ENCODE peak calls at places on chromosomes 16 and 17, in four cellular contexts. Y is H1, P is PC-9, X is astrocyte. C is an unnamed sample. For H4K20me1, the result is how much of the 10 kb centered on the place peaks cover.

GRCh38 chr16:526181-527014 is 1.1 kb upstream of the CAPN15 start:
- DNase-seq in Y (no peak), P (no peak), X (peak), C (peak)

GRCh38 chr16:17375388-17376304 is 95.1 kb downstream of the XYLT1 start:
- DNase-seq in Y (no peak), P (no peak), X (no peak), C (peak)

GRCh38 chr17:68613739-68614298 is 12.7 kb upstream of the FAM20A start:
- DNase-seq in Y (peak), P (no peak), X (no peak), C (peak)

GRCh38 chr17:64393000-64393402 is 2.3 kb upstream of the PECAM1 start:
- DNase-seq in Y (no peak), P (no peak), X (no peak), C (no peak)

GRCh38 chr17:79365836-79366831 is 244.7 kb downstream of the RBFOX3 start:
- DNase-seq in Y (no peak), P (no peak), X (no peak), C (no peak)

GRCh38 chr16:66188786-66189725 is 177.4 kb upstream of the CDH5 start:
- DNase-seq in Y (peak), P (no peak), X (peak), C (no peak)

GRCh38 chr16:79213214-79213613 is 387.3 kb downstream of the MAF start:
- DNase-seq in Y (no peak), P (no peak), X (no peak), C (no peak)

GRCh38 chr17:41537990-41538389 is 9.9 kb upstream of the KRT19 start:
- DNase-seq in Y (no peak), P (no peak), X (no peak), C (no peak)

GRCh38 chr17:68497885-68498319 is 14.3 kb upstream of the PRKAR1A start:
- DNase-seq in Y (no peak), P (no peak), X (no peak), C (peak)

GRCh38 chr17:81397314-81398169 is 2.3 kb downstream of the BAHCC1 start:
- DNase-seq in Y (peak), P (peak), X (no peak), C (no peak)

GRCh38 chr17:79985951-79986391 is 49.7 kb downstream of the TBC1D16 start:
- DNase-seq in Y (no peak), P (no peak), X (no peak), C (no peak)

GRCh38 chr17:77645441-77646430 is 312.8 kb upstream of the TNRC6C start:
- DNase-seq in Y (no peak), P (no peak), X (peak), C (no peak)

GRCh38 chr17:76512366-76513305 is 11.4 kb upstream of the RHBDF2 start:
- DNase-seq in Y (no peak), P (no peak), X (no peak), C (no peak)

GRCh38 chr17:76517638-76518038 is 16.4 kb upstream of the RHBDF2 start:
- DNase-seq in Y (no peak), P (no peak), X (no peak), C (no peak)

GRCh38 chr17:76511562-76512365 is 10.5 kb upstream of the RHBDF2 start:
- DNase-seq in Y (no peak), P (no peak), X (no peak), C (no peak)

GRCh38 chr17:76515291-76515949 is 14.2 kb upstream of the RHBDF2 start:
- DNase-seq in Y (no peak), P (no peak), X (peak), C (no peak)

DNA sequence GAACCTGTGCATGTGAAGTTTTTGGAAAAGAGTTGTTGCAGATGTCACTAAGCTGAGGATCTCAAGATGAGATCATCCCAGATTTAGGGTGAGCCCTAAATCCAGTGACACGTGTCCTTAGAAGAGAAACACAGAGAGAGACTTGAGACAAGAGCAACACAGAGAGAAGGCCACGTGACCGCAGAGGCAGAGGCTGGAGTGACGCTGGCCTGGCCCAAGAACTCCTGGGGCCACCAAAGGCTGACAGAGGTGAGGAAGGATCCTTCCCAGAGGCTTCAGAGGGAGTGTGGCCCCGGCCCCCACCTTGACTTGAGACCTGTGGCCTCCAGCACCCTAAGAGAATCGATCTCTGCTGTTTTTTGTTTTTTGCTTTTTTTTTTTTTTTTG is 12.1 kb upstream of the RHBDF2 start:
- DNase-seq in Y (no peak), P (no peak), X (no peak), C (no peak)
- H4K20me1 ChIP-seq in Y (under half), P (under half), X (under half), C (under half)

GRCh38 chr17:62045517-62045916 is 19.6 kb downstream of the MED13 start:
- DNase-seq in Y (no peak), P (no peak), X (no peak), C (no peak)
- H4K20me1 ChIP-seq in Y (under half), P (under half), X (half or more), C (under half)

GRCh38 chr16:88963583-88963982 is 13.4 kb downstream of the CBFA2T3 start:
- DNase-seq in Y (no peak), P (no peak), X (no peak), C (no peak)

GRCh38 chr16:88964636-88965035 is 12.4 kb downstream of the CBFA2T3 start:
- DNase-seq in Y (no peak), P (no peak), X (no peak), C (no peak)

GRCh38 chr16:88966986-88967799 is 9.8 kb downstream of the CBFA2T3 start:
- DNase-seq in Y (no peak), P (no peak), X (no peak), C (peak)

GRCh38 chr16:88965826-88966480 is 11.1 kb downstream of the CBFA2T3 start:
- DNase-seq in Y (no peak), P (no peak), X (no peak), C (no peak)

GRCh38 chr16:88965411-88965810 is 11.6 kb downstream of the CBFA2T3 start:
- DNase-seq in Y (no peak), P (no peak), X (no peak), C (peak)
- H4K20me1 ChIP-seq in Y (under half), P (under half), X (under half), C (under half)

GRCh38 chr16:4832698-4833343 is 14.3 kb downstream of the GLYR1 start:
- DNase-seq in Y (no peak), P (no peak), X (no peak), C (no peak)

GRCh38 chr16:4833584-4833983 is 13.5 kb downstream of the GLYR1 start:
- DNase-seq in Y (no peak), P (no peak), X (no peak), C (no peak)

GRCh38 chr16:4831616-4832015 is 15.5 kb downstream of the GLYR1 start:
- DNase-seq in Y (no peak), P (no peak), X (no peak), C (no peak)

GRCh38 chr16:4828567-4829320 is 18.3 kb downstream of the GLYR1 start:
- DNase-seq in Y (no peak), P (no peak), X (no peak), C (no peak)

DNA sequence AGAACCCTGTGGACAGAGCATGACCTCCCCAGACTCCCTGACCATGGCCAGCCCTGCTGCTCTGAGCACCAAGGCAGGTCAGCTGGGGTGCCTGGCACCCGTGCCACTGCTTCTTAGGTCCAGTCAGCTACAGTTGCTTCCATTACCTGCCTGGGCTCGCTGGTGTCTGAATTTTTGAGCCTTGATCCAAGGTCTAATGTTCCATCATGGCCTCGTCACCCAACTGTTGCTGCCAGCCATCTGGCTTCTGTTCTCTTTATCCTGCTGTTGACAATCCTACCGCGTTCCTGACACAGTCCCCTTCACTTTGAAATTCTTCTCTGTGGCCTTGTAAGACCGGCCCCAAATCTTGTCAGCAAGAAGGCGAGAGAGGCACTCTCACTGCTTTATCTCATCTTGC is 16.7 kb downstream of the GLYR1 start:
- DNase-seq in Y (no peak), P (no peak), X (no peak), C (no peak)
- H4K20me1 ChIP-seq in Y (under half), P (under half), X (half or more), C (under half)

GRCh38 chr17:32654351-32654750 is 167.6 kb downstream of the CDK5R1 start:
- DNase-seq in Y (no peak), P (no peak), X (no peak), C (no peak)
- H4K20me1 ChIP-seq in Y (under half), P (under half), X (under half), C (under half)

GRCh38 chr17:17832040-17832363 is 4.8 kb downstream of the SREBF1 start:
- DNase-seq in Y (no peak), P (no peak), X (no peak), C (no peak)
- H4K20me1 ChIP-seq in Y (under half), P (half or more), X (half or more), C (under half)

DNA sequence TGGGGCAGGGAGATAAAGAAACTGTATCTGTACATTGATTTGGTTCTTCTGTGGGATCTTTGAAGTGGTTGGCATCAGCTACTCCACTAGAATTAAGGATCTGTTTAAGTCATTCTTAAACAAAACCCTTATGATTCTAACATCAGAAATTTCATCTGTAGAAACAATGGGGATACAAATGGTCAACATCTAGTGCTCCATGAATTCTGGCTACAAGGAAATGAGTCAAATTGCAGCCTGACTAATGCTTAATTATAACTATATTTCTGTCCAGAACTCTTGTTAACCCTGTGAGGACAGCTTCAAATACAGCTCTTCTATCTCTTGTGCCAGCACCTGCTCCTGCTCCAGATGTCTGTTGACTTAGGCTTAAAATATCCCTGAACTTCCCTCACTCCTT is 13.9 kb upstream of the GINS3 start:
- DNase-seq in Y (no peak), P (no peak), X (no peak), C (no peak)
- H4K20me1 ChIP-seq in Y (under half), P (under half), X (under half), C (under half)

DNA sequence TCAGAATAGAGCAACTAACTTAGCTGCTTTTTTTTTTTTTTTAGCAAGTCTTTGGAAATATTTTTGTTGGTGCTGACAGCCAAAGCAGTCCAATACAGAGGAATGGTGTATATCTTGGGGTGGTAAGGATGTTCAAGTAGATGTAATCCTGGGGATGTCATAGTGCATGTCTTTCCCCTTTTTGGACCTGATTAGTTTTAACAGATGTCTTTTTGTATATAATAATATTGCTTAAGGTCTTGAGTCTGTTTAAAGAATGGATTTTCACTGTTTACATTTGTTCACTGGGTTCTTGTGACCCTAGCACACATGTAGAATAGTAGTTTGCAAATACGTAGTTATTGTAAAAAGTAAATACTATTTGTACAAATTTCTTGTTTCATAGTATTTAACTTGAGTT is 7.9 kb downstream of the TAF15 start:
- DNase-seq in Y (no peak), P (no peak), X (no peak), C (no peak)
- H4K20me1 ChIP-seq in Y (under half), P (half or more), X (half or more), C (half or more)

GRCh38 chr16:68994324-68994723 is 111.1 kb upstream of the HAS3 start:
- DNase-seq in Y (no peak), P (no peak), X (no peak), C (no peak)

GRCh38 chr16:68993885-68994284 is 111.6 kb upstream of the HAS3 start:
- DNase-seq in Y (no peak), P (no peak), X (peak), C (no peak)

GRCh38 chr16:68995011-68995504 is 110.4 kb upstream of the HAS3 start:
- DNase-seq in Y (no peak), P (peak), X (peak), C (no peak)

GRCh38 chr16:68992521-68992920 is 112.9 kb upstream of the HAS3 start:
- DNase-seq in Y (no peak), P (peak), X (peak), C (no peak)

DNA sequence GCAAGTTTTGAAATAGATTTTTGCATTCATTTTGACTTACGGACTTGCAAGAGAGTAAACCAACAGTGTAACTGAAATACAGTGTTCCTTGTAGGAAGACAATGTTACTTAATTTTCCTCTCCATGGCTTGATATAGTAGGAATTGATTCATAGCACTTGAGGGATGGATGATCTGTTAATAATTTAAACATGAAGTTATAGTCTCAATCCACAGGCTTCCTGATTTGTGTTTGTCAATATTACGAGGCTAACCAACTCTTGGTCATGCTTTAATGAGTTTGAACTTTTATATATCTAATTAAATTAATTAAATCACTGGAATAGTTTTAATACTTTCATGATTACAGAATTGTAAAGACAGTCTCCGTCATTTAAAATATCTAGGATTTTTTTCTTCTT is 112.0 kb upstream of the HAS3 start:
- DNase-seq in Y (no peak), P (no peak), X (no peak), C (no peak)
- H4K20me1 ChIP-seq in Y (under half), P (under half), X (under half), C (under half)

C was measured in OCI-LY7.